ENCODE peak calls at places on chromosomes 7 and 10, in four cellular contexts. A is heart right ventricle, K is transverse colon, F is fibroblast of lung. Y is an unnamed sample.

GRCh38 chr7:133789951-133790350 is 337.2 kb upstream of the LRGUK start:
- DNase-seq in A (no peak), K (no peak), F (peak; percentile 75), Y (no peak)

GRCh38 chr10:13936826-13937225 is 350.1 kb downstream of the PRPF18 start:
- DNase-seq in A (no peak), K (no peak), F (no peak), Y (no peak)

GRCh38 chr7:25124485-25125136 is 449 bp downstream of the CYCS start:
- DNase-seq in A (no peak), K (no peak), F (no peak), Y (peak; percentile 17)

GRCh38 chr7:41967156-41967555 is 264.3 kb upstream of the INHBA start:
- DNase-seq in A (no peak), K (no peak), F (peak; percentile 53), Y (no peak)

GRCh38 chr7:135253851-135254815 is 20.5 kb downstream of the STRA8 start:
- DNase-seq in A (peak; percentile 54), K (peak; percentile 38), F (peak; percentile 77), Y (peak; percentile 57)

GRCh38 chr7:137816696-137817320 is 30.0 kb downstream of the DGKI start:
- DNase-seq in A (no peak), K (no peak), F (no peak), Y (no peak)

GRCh38 chr7:106022193-106022821 is 59.2 kb downstream of the CDHR3 start:
- DNase-seq in A (no peak), K (peak; percentile 63), F (peak; percentile 72), Y (no peak)

GRCh38 chr7:107813524-107813923 is 10.5 kb upstream of the SLC26A3 start:
- DNase-seq in A (no peak), K (no peak), F (no peak), Y (no peak)

GRCh38 chr10:86970887-86971145 is 2.5 kb downstream of the ADIRF start:
- DNase-seq in A (no peak), K (no peak), F (no peak), Y (no peak)

GRCh38 chr7:131370523-131370968 is 42.9 kb downstream of the MKLN1 start:
- DNase-seq in A (no peak), K (no peak), F (peak; percentile 78), Y (no peak)

GRCh38 chr10:102660891-102661613 is 16.8 kb downstream of the TRIM8 start:
- DNase-seq in A (peak; percentile 78), K (peak; percentile 84), F (peak; percentile 62), Y (peak; percentile 77)

GRCh38 chr10:7529638-7530037 is 118.8 kb upstream of the SFMBT2 start:
- DNase-seq in A (no peak), K (no peak), F (no peak), Y (no peak)

GRCh38 chr10:112977294-112977951 is 27.4 kb downstream of the TCF7L2 start:
- DNase-seq in A (no peak), K (no peak), F (no peak), Y (no peak)

GRCh38 chr7:142347091-142347490 is 89.2 kb upstream of the PRSS58 start:
- DNase-seq in A (no peak), K (no peak), F (no peak), Y (no peak)

GRCh38 chr7:15977663-15978062 is 291.2 kb upstream of the MEOX2 start:
- DNase-seq in A (no peak), K (no peak), F (peak; percentile 76), Y (no peak)

DNA sequence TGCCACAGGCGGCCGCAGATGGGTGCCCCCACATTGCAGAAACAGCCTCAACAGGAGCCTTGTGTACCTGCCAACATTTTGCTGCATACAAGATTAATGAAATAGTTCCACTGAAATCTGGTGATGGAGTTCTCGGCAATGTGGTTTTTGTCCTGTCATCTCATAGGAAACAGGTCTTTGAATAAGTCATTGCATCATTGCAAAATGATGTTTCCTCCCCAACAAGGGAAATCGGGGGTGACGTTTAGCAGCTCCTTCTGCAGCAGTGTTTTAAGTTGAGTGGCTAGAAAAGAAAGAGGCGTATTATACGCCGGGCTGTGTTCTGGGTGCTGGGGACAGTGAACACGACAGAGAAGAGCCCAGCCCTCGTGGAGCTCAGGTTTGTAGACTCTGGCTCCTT is 177.0 kb downstream of the PRKAG2 start:
- DNase-seq in A (no peak), K (no peak), F (peak; percentile 87), Y (no peak)
- H3K4me1 ChIP-seq in A (peaks cover 32% of the 10 kb centered on the region), K (peaks cover 25% of the 10 kb centered on the region), F (no peaks in the 10 kb centered on the region), Y (no peaks in the 10 kb centered on the region)

GRCh38 chr10:48567346-48567745 is 37.5 kb downstream of the ARHGAP22 start:
- DNase-seq in A (no peak), K (no peak), F (no peak), Y (peak; percentile 2)
- H3K4me1 ChIP-seq in A (no peaks in the 10 kb centered on the region), K (no peaks in the 10 kb centered on the region), F (no peaks in the 10 kb centered on the region), Y (no peaks in the 10 kb centered on the region)

GRCh38 chr10:62046522-62047239 is 145.2 kb downstream of the ARID5B start:
- DNase-seq in A (no peak), K (no peak), F (peak; percentile 80), Y (no peak)
- H3K4me1 ChIP-seq in A (peaks cover 58% of the 10 kb centered on the region), K (peaks cover 71% of the 10 kb centered on the region), F (peaks cover 43% of the 10 kb centered on the region), Y (peaks cover 6% of the 10 kb centered on the region)

GRCh38 chr7:101696-102376 is 90.5 kb upstream of the FAM20C start:
- DNase-seq in A (no peak), K (no peak), F (peak; percentile 79), Y (no peak)
- H3K4me1 ChIP-seq in A (no peaks in the 10 kb centered on the region), K (no peaks in the 10 kb centered on the region), F (peaks cover 10% of the 10 kb centered on the region), Y (no peaks in the 10 kb centered on the region)

GRCh38 chr10:21300546-21300945 is 224.9 kb downstream of the SKIDA1 start:
- DNase-seq in A (no peak), K (no peak), F (no peak), Y (no peak)

GRCh38 chr10:21298686-21299085 is 226.8 kb downstream of the SKIDA1 start:
- DNase-seq in A (no peak), K (no peak), F (no peak), Y (no peak)

GRCh38 chr10:21299330-21299729 is 226.2 kb downstream of the SKIDA1 start:
- DNase-seq in A (no peak), K (no peak), F (no peak), Y (no peak)

GRCh38 chr10:21296575-21297355 is 228.7 kb downstream of the SKIDA1 start:
- DNase-seq in A (no peak), K (no peak), F (no peak), Y (no peak)

DNA sequence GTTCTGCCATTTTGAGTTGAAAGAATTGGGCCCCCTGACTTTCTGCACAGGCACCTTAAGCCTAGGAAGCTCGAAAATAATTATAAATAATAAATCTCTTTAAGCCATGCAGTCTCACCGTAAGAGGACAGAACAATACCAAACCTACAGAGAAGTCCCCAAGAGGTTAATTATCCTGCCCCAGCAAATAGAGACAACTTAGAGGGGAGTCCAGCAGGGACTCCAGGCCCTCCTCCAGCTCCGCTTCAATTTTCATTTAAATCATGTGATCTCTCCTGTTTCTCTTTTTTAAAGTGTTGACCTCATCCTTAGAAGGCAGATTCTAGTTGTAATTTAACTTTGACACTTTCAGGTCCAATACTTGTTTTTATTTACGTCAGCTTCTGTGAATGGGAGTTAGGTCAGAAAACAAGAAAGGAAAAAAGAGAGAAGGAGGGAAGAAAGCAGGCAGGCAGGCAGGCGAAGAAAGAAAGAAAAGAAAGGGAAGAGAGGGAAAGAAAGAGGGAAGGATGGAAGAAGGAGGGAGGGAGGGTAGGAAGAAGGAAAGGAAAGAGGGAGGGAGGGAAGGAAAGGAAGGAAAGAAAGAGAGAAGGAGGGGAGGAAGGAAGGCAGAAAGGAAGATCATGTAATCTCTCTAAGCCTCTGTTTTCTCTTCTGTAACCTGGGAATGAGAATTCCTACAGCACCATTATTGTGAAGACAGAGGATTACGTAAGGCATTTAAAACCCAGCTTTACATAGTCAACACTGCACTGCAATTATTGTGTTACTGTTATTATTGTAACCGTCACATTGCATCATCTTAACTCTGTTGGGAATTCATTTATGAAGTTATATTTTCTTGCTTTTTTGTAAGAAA is 227.7 kb downstream of the SKIDA1 start:
- DNase-seq in A (no peak), K (no peak), F (no peak), Y (no peak)
- H3K4me1 ChIP-seq in A (peaks cover 10% of the 10 kb centered on the region), K (peaks cover 10% of the 10 kb centered on the region), F (peaks cover 5% of the 10 kb centered on the region), Y (peaks cover under 1% of the 10 kb centered on the region)

GRCh38 chr10:131445623-131446022 is 134.1 kb upstream of the TCERG1L start:
- DNase-seq in A (no peak), K (no peak), F (no peak), Y (no peak)

GRCh38 chr10:131451407-131452015 is 140.0 kb upstream of the TCERG1L start:
- DNase-seq in A (no peak), K (no peak), F (no peak), Y (no peak)

GRCh38 chr10:131450220-131450765 is 138.8 kb upstream of the TCERG1L start:
- DNase-seq in A (no peak), K (no peak), F (no peak), Y (no peak)

GRCh38 chr10:131448171-131448570 is 136.7 kb upstream of the TCERG1L start:
- DNase-seq in A (no peak), K (no peak), F (no peak), Y (no peak)

DNA sequence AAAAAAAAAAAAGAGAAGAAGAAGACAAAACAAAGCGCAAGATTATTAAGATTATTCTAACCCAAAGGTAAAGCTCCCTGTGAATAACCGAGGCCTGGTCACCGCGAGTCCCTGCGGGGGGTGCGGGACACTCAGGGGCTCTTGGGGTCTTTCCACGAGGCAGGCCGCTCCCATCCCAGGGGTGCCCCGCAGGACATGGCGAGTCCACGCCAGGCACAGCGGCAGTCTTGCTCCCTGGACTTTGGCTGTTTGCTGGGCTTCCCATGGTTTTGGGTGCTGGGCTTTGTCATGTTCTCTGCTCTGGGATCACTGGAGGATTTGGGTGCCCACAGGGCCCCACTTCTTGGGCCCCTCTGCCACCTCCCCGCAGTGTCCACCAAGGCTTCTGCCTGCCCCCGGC is 137.4 kb upstream of the TCERG1L start:
- DNase-seq in A (no peak), K (no peak), F (no peak), Y (no peak)
- H3K4me1 ChIP-seq in A (peaks cover 7% of the 10 kb centered on the region), K (no peaks in the 10 kb centered on the region), F (no peaks in the 10 kb centered on the region), Y (no peaks in the 10 kb centered on the region)

DNA sequence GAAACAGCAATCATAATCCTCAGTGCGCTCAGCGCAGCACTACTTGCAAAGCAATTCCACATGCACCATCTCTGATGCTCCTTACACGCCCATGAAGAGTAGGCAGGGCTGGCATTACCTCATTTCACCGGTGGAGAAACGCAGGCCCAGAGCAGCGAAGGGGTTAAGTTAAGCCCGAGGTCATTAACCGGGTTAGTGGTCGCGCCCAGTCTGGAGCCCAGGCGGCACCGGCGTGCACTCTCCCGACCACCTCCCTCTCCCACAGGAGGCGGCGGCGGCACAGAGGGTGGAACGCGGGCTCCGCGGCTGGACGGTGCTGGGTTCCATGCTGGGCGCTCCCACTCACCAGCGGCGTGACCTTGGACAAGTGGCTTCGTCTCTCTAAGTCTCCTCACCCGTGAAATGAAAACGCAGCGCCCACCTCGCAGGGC is 503 bp downstream of the FASTK start:
- DNase-seq in A (no peak), K (no peak), F (peak; percentile 37), Y (no peak)
- H3K4me1 ChIP-seq in A (peaks cover 64% of the 10 kb centered on the region), K (peaks cover 53% of the 10 kb centered on the region), F (peaks cover 24% of the 10 kb centered on the region), Y (peaks cover 22% of the 10 kb centered on the region)

Y was measured in pancreas.